ENCODE peak calls at places on chromosomes 12 and 14, in ten cellular contexts. M is mesendoderm; P is ELF-1; X is cerebellum; K is activated CD8-positive, alpha-beta memory T cell treated with anti-CD3 and anti-CD28 coated beads for 4 hours; S is NCI-H1092; H is epithelial cell of prostate; Q is non-pigmented ciliary epithelial cell; I is NCI-H226; A is AG08396. O is an unnamed sample.

GRCh38 chr12:94289551-94290312 is 141.4 kb downstream of the PLXNC1 start:
- DNase-seq in M (peak; percentile 47), X (peak; percentile 14), H (no peak), K (no peak), Q (peak; percentile 44), A (peak; percentile 32), I (peak; percentile 84), S (no peak), P (no peak), O (peak; percentile 75)

GRCh38 chr14:66401447-66402095 is 84.6 kb upstream of the CCDC196 start:
- DNase-seq in A (no peak), M (no peak), S (no peak), K (no peak), P (no peak), H (no peak), Q (no peak), I (peak; percentile 6), X (peak; percentile 55), O (no peak)

GRCh38 chr14:100383727-100384158 is 60.6 kb downstream of the SLC25A47 start:
- DNase-seq in H (no peak), Q (no peak), I (peak; percentile 39), P (peak; percentile 76), X (peak; percentile 75), A (peak; percentile 78), S (peak; percentile 49), M (peak; percentile 79), K (peak; percentile 37), O (peak; percentile 55)

GRCh38 chr12:103884316-103884715 is 43.3 kb upstream of the NT5DC3 start:
- DNase-seq in X (no peak), P (no peak), H (no peak), I (no peak), M (peak; percentile 26), Q (peak; percentile 47), S (no peak), A (peak; percentile 49), K (no peak), O (peak; percentile 76)

GRCh38 chr14:39258782-39259545 is 25.2 kb downstream of the MIA2 start:
- DNase-seq in M (no peak), Q (no peak), H (no peak), X (no peak), K (no peak), P (no peak), I (no peak), S (no peak), A (no peak), O (no peak)

GRCh38 chr14:58635041-58635440 is 2.7 kb upstream of the DACT1 start:
- DNase-seq in I (no peak), K (no peak), M (peak; percentile 60), A (no peak), H (no peak), Q (no peak), X (no peak), S (no peak), P (no peak), O (no peak)

GRCh38 chr12:1812650-1813302 is 7.6 kb upstream of the LRTM2 start:
- DNase-seq in H (no peak), I (peak; percentile 61), S (no peak), X (no peak), Q (no peak), A (no peak), K (no peak), P (no peak), M (no peak), O (peak; percentile 48)

GRCh38 chr14:23286904-23287479 is 1.1 kb upstream of the HOMEZ start:
- DNase-seq in I (no peak), M (no peak), P (no peak), X (no peak), A (no peak), K (no peak), S (no peak), H (no peak), Q (no peak), O (no peak)

GRCh38 chr14:36096090-36096489 is 80.4 kb downstream of the PTCSC3 start:
- DNase-seq in Q (no peak), A (no peak), P (no peak), K (no peak), X (no peak), M (no peak), S (no peak), H (peak; percentile 74), I (no peak), O (peak; percentile 52)

GRCh38 chr14:22614240-22614799 is 16.2 kb downstream of the ABHD4 start:
- DNase-seq in P (peak; percentile 90), A (peak; percentile 85), Q (peak; percentile 86), M (peak; percentile 88), H (peak; percentile 93), K (no peak), S (no peak), I (peak; percentile 94), X (no peak), O (peak; percentile 98)

GRCh38 chr14:78848234-78848820 is 678.2 kb downstream of the NRXN3 start:
- DNase-seq in X (peak; percentile 17), M (peak; percentile 75), Q (no peak), A (peak; percentile 23), K (no peak), S (peak; percentile 6), H (no peak), P (peak; percentile 64), I (peak; percentile 19), O (peak; percentile 31)

GRCh38 chr12:95484524-95484923 is 10.6 kb downstream of the METAP2 start:
- DNase-seq in H (no peak), P (no peak), I (no peak), X (no peak), Q (no peak), M (no peak), S (no peak), K (no peak), A (no peak), O (peak; percentile 10)

GRCh38 chr14:104086661-104087461 is 1.4 kb downstream of the ASPG start:
- DNase-seq in X (no peak), I (no peak), M (no peak), S (no peak), P (no peak), Q (no peak), H (no peak), A (no peak), K (no peak), O (no peak)

GRCh38 chr14:22252591-22253178 is 336.3 kb downstream of the DAD1 start:
- DNase-seq in H (no peak), P (no peak), A (no peak), Q (no peak), M (no peak), X (no peak), K (no peak), I (no peak), S (no peak), O (peak; percentile 14)

GRCh38 chr12:6925543-6926279 is 2.0 kb upstream of the ATN1 start:
- DNase-seq in S (peak; percentile 47), H (no peak), K (no peak), I (no peak), P (peak; percentile 92), A (peak; percentile 83), M (peak; percentile 96), X (peak; percentile 86), Q (no peak), O (peak; percentile 90)

GRCh38 chr12:132451836-132452195 is 38.1 kb upstream of the FBRSL1 start:
- DNase-seq in X (no peak), Q (no peak), P (no peak), A (no peak), M (no peak), H (no peak), K (no peak), S (no peak), I (no peak), O (no peak)

GRCh38 chr14:89276424-89276975 is 140.5 kb downstream of the FOXN3 start:
- DNase-seq in S (no peak), I (no peak), Q (peak; percentile 74), K (peak; percentile 37), A (no peak), M (no peak), X (no peak), H (no peak), P (no peak), O (peak; percentile 76)

GRCh38 chr12:104060791-104061190 is 3.5 kb upstream of the HCFC2 start:
- DNase-seq in A (no peak), X (no peak), K (no peak), S (no peak), M (no peak), Q (no peak), P (no peak), I (no peak), H (peak; percentile 31), O (no peak)

GRCh38 chr12:66041651-66042363 is 88.7 kb downstream of the LLPH start:
- DNase-seq in Q (no peak), H (no peak), S (no peak), I (no peak), M (no peak), K (no peak), P (no peak), X (no peak), A (no peak), O (no peak)

GRCh38 chr14:96693986-96694385 is 103.2 kb upstream of the VRK1 start:
- DNase-seq in X (no peak), M (peak; percentile 82), P (peak; percentile 46), S (no peak), H (no peak), Q (no peak), I (no peak), A (no peak), K (no peak), O (no peak)

GRCh38 chr12:107402041-107403022 is 283.3 kb upstream of the PWP1 start:
- DNase-seq in P (peak; percentile 92), M (peak; percentile 97), I (peak; percentile 71), S (peak; percentile 34), X (peak; percentile 23), K (peak; percentile 14), A (peak; percentile 58), H (no peak), Q (no peak), O (peak; percentile 62)

GRCh38 chr14:100577986-100578431 is 9.2 kb downstream of the BEGAIN start:
- DNase-seq in I (no peak), K (no peak), H (no peak), Q (no peak), X (no peak), M (no peak), S (no peak), A (no peak), P (no peak), O (no peak)

GRCh38 chr14:64701660-64702059 is 2.6 kb upstream of the PLEKHG3 start:
- DNase-seq in S (no peak), M (peak; percentile 68), A (no peak), I (no peak), X (no peak), K (no peak), P (no peak), H (no peak), Q (no peak), O (no peak)

GRCh38 chr14:79044894-79045624 is 874.9 kb downstream of the NRXN3 start:
- DNase-seq in S (peak; percentile 12), M (peak; percentile 90), I (peak; percentile 90), X (no peak), A (peak; percentile 8), P (peak; percentile 87), K (no peak), Q (peak; percentile 87), H (peak; percentile 98), O (peak; percentile 88)

GRCh38 chr12:129971721-129972120 is 67.9 kb upstream of the TMEM132D start:
- DNase-seq in S (no peak), I (no peak), K (no peak), A (no peak), X (no peak), M (no peak), P (no peak), Q (no peak), H (no peak), O (no peak)

GRCh38 chr14:66404051-66404450 is 82.1 kb upstream of the CCDC196 start:
- DNase-seq in P (no peak), K (no peak), Q (no peak), H (no peak), I (no peak), S (no peak), A (no peak), M (no peak), X (peak; percentile 19), O (no peak)

GRCh38 chr14:64249363-64249762 is 44.8 kb downstream of the ESR2 start:
- DNase-seq in K (no peak), S (no peak), I (no peak), Q (no peak), A (no peak), H (no peak), P (no peak), M (no peak), X (no peak), O (no peak)

GRCh38 chr12:49825360-49825970 is 2.7 kb downstream of the NCKAP5L start:
- DNase-seq in P (peak; percentile 26), M (no peak), H (no peak), Q (no peak), X (no peak), S (no peak), K (no peak), A (peak; percentile 70), I (no peak), O (peak; percentile 73)